ENCODE peak calls at places on chromosomes 16 and 17, in ten cellular contexts. H is fibroblast of lung, T is astrocyte, A is H9, C is K562, K is trophoblast cell, B is DND-41, D is GM23338, P is neural progenitor cell, O is osteoblast. V is an unnamed sample. For H3K4me1, the result is how much of the 10 kb centered on the place peaks cover.

GRCh38 chr17:57158795-57159194 is 73.7 kb downstream of the AKAP1 start:
- DNase-seq in H (no peak), T (no peak), A (no peak), C (no peak), K (no peak), B (no peak), D (no peak), P (no peak), O (no peak), V (no peak)

GRCh38 chr17:58569216-58569615 is 54.8 kb upstream of the MTMR4 start:
- DNase-seq in H (no peak), T (no peak), A (no peak), C (no peak), K (no peak), B (no peak), D (no peak), P (no peak), O (no peak), V (no peak)

GRCh38 chr17:42122371-42123303 is at the start of gene HSPB9:
- DNase-seq in H (no peak), T (no peak), A (peak), C (no peak), K (peak), B (no peak), D (peak), P (peak), O (peak), V (no peak)

GRCh38 chr17:80703109-80703508 is 158.5 kb downstream of the RPTOR start:
- DNase-seq in H (no peak), T (no peak), A (no peak), C (no peak), K (no peak), B (peak), D (no peak), P (no peak), O (no peak), V (no peak)

GRCh38 chr16:20915733-20916132 is 15.2 kb downstream of the LYRM1 start:
- DNase-seq in H (no peak), T (no peak), A (no peak), C (peak), K (no peak), B (no peak), D (no peak), P (no peak), O (no peak), V (no peak)

GRCh38 chr17:70119961-70120360 is 44.9 kb downstream of the KCNJ16 start:
- DNase-seq in H (peak), T (peak), A (no peak), C (no peak), K (no peak), B (no peak), D (no peak), P (no peak), O (no peak), V (no peak)

GRCh38 chr17:73776978-73777567 is 132.8 kb upstream of the SDK2 start:
- DNase-seq in H (peak), T (no peak), A (no peak), C (no peak), K (no peak), B (no peak), D (no peak), P (no peak), O (no peak), V (no peak)

GRCh38 chr17:17303010-17303846 is at the start of gene NT5M:
- DNase-seq in H (peak), T (peak), A (peak), C (peak), K (peak), B (peak), D (peak), P (peak), O (peak), V (peak)

GRCh38 chr16:15879255-15879804 is 9.1 kb downstream of the CEP20 start:
- DNase-seq in H (peak), T (peak), A (no peak), C (peak), K (no peak), B (no peak), D (no peak), P (no peak), O (peak), V (peak)

GRCh38 chr16:24973771-24974461 is 41.3 kb downstream of the ARHGAP17 start:
- DNase-seq in H (no peak), T (no peak), A (no peak), C (no peak), K (no peak), B (no peak), D (no peak), P (no peak), O (no peak), V (no peak)

GRCh38 chr17:49549691-49550678 is 25.7 kb upstream of the NXPH3 start:
- DNase-seq in H (no peak), T (no peak), A (no peak), C (no peak), K (no peak), B (no peak), D (no peak), P (no peak), O (peak), V (no peak)

GRCh38 chr16:68047987-68048386 is 24.9 kb downstream of the DUS2 start:
- DNase-seq in H (no peak), T (no peak), A (no peak), C (no peak), K (no peak), B (no peak), D (no peak), P (no peak), O (no peak), V (no peak)

GRCh38 chr17:74119960-74120359 is 83.5 kb upstream of the RPL38 start:
- DNase-seq in H (no peak), T (no peak), A (peak), C (no peak), K (no peak), B (no peak), D (no peak), P (no peak), O (no peak), V (no peak)

GRCh38 chr16:22395960-22396359 is 21.5 kb upstream of the CDR2 start:
- DNase-seq in H (no peak), T (no peak), A (no peak), C (no peak), K (no peak), B (no peak), D (no peak), P (no peak), O (no peak), V (no peak)

GRCh38 chr17:75854881-75855309 is 240 bp downstream of the WBP2 start:
- DNase-seq in H (no peak), T (no peak), A (no peak), C (peak), K (no peak), B (no peak), D (no peak), P (no peak), O (peak), V (no peak)
- H2AFZ ChIP-seq in H (no peak), T (no peak), A (no peak), C (peak), K (no peak), B (peak), D (no peak), P (no peak), O (peak), V (no peak)

DNA sequence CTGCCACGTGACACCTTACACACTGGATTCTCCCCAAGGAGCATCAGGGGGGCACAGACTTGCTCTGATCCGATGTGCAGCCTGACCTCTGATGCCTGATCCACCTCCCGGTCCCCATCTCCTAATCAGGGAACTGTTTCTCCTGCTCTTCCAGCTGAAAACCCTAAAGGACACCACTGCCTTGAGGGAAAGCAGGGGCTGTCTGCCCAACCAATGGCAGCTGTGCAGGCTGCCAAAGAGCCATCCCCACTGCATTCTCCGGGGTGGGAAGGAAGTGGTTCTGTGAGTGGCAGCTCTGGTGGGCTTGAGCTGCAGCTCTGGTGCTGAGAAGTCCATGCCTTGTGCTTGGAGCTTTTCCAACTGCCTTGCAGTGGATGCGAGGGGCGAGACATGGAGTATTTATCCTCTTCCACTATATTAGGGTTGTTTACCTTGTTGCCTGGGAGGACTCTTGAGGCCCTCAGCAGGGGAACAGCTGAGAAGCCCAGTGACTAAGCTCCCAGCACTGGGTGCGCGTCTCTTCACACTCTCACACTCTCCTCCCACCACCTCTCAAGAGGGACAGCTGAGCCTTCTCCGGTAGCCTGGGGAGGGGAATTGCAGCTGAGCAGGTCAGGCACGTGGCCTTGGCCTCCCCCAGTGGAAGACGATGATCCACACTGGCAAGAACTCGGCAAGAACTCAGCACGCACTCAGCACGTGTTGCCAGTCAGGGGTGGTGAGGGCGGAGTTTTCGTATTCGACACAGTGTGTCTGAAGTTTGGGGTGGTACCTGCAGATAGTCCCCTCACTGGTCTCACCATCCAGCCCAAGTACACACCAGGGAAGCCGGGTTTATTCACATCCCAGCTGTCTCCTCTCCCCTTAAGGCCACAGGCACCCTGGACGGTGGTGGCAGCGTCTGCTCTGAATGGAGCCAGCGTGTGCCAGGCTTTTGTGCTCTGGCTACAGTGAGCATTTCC is 21.1 kb upstream of the SPATA32 start:
- DNase-seq in H (peak), T (peak), A (no peak), C (no peak), K (peak), B (no peak), D (no peak), P (no peak), O (peak), V (no peak)
- H3K4me1 ChIP-seq in H (under half), T (under half), A (under half), C (under half), K (under half), B (under half), D (under half), P (under half), O (under half), V (under half)

DNA sequence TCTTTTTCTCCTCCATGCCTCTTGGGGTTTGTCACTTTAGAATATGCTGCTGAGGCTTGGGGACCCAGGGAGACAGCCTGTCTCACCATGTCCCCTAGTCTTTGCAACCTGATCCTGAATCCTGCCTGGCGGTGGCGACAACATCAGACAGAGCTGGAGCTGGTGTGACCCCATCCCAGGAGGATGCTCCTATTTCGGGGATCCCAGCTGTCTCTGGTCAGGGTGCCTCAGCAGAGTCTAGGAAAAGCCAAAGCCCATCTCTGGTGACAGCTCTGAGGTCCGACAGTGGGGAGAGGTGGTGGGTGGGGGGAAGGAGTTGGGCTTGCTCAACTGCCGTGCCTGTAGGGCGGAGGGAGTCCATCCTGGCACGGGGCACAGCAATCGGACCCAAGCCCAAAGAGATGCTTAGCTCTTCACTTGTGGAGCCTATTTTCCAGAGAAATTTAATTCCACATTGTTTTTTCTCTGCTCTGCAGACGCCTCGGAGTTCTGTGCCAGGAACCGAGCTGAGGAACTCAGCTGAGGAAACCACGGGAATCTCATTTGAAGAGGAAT is 10.3 kb upstream of the TNS4 start:
- DNase-seq in H (no peak), T (no peak), A (no peak), C (no peak), K (no peak), B (no peak), D (no peak), P (no peak), O (no peak), V (no peak)
- H2AFZ ChIP-seq in H (no peak), T (no peak), A (no peak), C (peak), K (no peak), B (no peak), D (no peak), P (no peak), O (peak), V (no peak)

GRCh38 chr17:40355123-40355803 is 9.3 kb downstream of the GJD3 start:
- DNase-seq in H (peak), T (no peak), A (peak), C (peak), K (peak), B (peak), D (peak), P (peak), O (peak), V (peak)
- H3K4me1 ChIP-seq in H (under half), T (under half), A (under half), C (half or more), K (under half), B (under half), D (under half), P (under half), O (under half), V (under half)

DNA sequence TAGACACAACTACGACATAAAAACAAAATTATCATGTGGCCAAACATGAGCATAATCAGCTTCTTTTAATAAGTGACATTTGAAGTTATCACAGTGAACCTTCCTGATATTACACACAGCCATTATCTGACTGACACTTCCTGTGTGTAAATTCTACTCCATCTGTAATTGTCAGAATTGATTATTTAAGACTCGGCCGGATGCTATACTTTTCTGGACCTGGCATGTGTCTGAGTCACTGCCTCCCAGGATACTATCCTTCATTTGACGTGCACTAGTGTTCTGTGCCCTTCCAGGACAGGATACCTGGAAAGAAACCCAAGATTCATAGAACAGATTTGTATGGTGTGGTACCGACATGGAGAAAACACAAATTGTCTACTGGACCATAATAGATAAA is 242.0 kb downstream of the HS3ST3A1 start:
- DNase-seq in H (no peak), T (no peak), A (no peak), C (no peak), K (no peak), B (no peak), D (no peak), P (no peak), O (no peak), V (no peak)
- H2AFZ ChIP-seq in H (no peak), T (peak), A (no peak), C (no peak), K (no peak), B (no peak), D (no peak), P (no peak), O (no peak), V (no peak)

DNA sequence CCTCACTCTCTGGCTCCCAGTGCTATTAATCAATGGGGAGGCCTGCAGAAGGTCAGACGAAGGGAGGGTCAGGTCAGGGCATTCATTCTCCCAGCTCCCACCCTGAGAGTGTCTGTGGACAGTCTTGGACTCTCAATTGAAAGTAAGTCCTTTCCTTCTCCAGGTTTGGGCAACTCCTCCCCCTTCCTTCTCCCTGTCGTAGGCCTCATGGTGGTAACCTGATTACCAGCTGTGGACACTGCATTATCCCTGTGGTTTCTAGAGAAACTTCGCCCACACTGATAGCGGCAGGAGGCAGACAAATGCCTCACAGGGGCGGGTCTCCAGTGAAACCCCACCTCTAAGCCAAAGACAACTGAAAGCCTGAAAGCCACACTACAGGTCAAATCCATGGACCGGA is 57.7 kb upstream of the SLC25A19 start:
- DNase-seq in H (peak), T (peak), A (peak), C (peak), K (no peak), B (peak), D (peak), P (peak), O (peak), V (peak)
- H3K4me1 ChIP-seq in H (under half), T (under half), A (under half), C (half or more), K (under half), B (half or more), D (half or more), P (half or more), O (under half), V (under half)

GRCh38 chr16:57186630-57187507 is 740 bp downstream of the RSPRY1 start:
- DNase-seq in H (peak), T (peak), A (peak), C (peak), K (peak), B (peak), D (peak), P (peak), O (peak), V (peak)
- H2AFZ ChIP-seq in H (no peak), T (peak), A (no peak), C (peak), K (peak), B (peak), D (peak), P (peak), O (peak), V (peak)

GRCh38 chr17:61381537-61381936 is 18.1 kb upstream of the TBX2 start:
- DNase-seq in H (no peak), T (no peak), A (no peak), C (no peak), K (no peak), B (no peak), D (no peak), P (no peak), O (peak), V (no peak)
- H3K4me1 ChIP-seq in H (under half), T (under half), A (under half), C (under half), K (under half), B (under half), D (under half), P (under half), O (under half), V (under half)